ENCODE peak calls at places on chromosome X, in four cellular contexts. One of them, this sample, is unnamed.

GRCh38 chrX:101708180-101708579 is 48.5 kb upstream of the ARMCX2 start:
- DNase-seq in A549: no peak
- DNase-seq in HepG2: no peak
- DNase-seq in K562: no peak
- DNase-seq in this sample: no peak

GRCh38 chrX:24355095-24355494 is 5.3 kb upstream of the SUPT20HL1 start:
- DNase-seq in K562: no peak
- DNase-seq in HepG2: no peak
- DNase-seq in A549: no peak
- DNase-seq in this sample: no peak

GRCh38 chrX:68398286-68398685 is 35.0 kb downstream of the OPHN1 start:
- DNase-seq in K562: no peak
- DNase-seq in HepG2: no peak
- DNase-seq in A549: no peak
- DNase-seq in this sample: no peak

GRCh38 chrX:20664774-20665173 is 398.1 kb upstream of the RPS6KA3 start:
- DNase-seq in HepG2: no peak
- DNase-seq in K562: no peak
- DNase-seq in A549: no peak
- DNase-seq in this sample: peak; percentile 12

GRCh38 chrX:22665818-22666217 is 333.9 kb upstream of the DDX53 start:
- DNase-seq in HepG2: no peak
- DNase-seq in A549: no peak
- DNase-seq in K562: no peak
- DNase-seq in this sample: no peak

GRCh38 chrX:47523297-47523696 is 37.7 kb upstream of the ARAF start:
- DNase-seq in K562: peak; percentile 84
- DNase-seq in A549: peak; percentile 78
- DNase-seq in HepG2: peak; percentile 17
- DNase-seq in this sample: peak; percentile 83

GRCh38 chrX:118523920-118524319 is 28.3 kb downstream of the DOCK11 start:
- DNase-seq in K562: peak; percentile 51
- DNase-seq in HepG2: no peak
- DNase-seq in A549: no peak
- DNase-seq in this sample: no peak

GRCh38 chrX:96480081-96480480 is 204.6 kb upstream of the DIAPH2 start:
- DNase-seq in HepG2: no peak
- DNase-seq in A549: peak; percentile 45
- DNase-seq in K562: no peak
- DNase-seq in this sample: no peak

GRCh38 chrX:3384330-3384729 is 37.9 kb upstream of the MXRA5 start:
- DNase-seq in HepG2: no peak
- DNase-seq in A549: no peak
- DNase-seq in K562: no peak
- DNase-seq in this sample: no peak

GRCh38 chrX:19715711-19716638 is 171.4 kb downstream of the SH3KBP1 start:
- DNase-seq in A549: no peak
- DNase-seq in HepG2: no peak
- DNase-seq in K562: no peak
- DNase-seq in this sample: no peak

GRCh38 chrX:68807818-68808217 is 21.0 kb upstream of the EFNB1 start:
- DNase-seq in A549: peak; percentile 48
- DNase-seq in HepG2: no peak
- DNase-seq in K562: peak; percentile 47
- DNase-seq in this sample: peak; percentile 25

GRCh38 chrX:129716507-129716906 is 22.3 kb upstream of the XPNPEP2 start:
- DNase-seq in K562: peak; percentile 10
- DNase-seq in HepG2: peak; percentile 68
- DNase-seq in A549: no peak
- DNase-seq in this sample: no peak

GRCh38 chrX:63784902-63785692 is at the start of gene ARHGEF9:
- DNase-seq in HepG2: no peak
- DNase-seq in A549: no peak
- DNase-seq in K562: no peak
- DNase-seq in this sample: peak; percentile 64

GRCh38 chrX:68755726-68756125 is 73.1 kb upstream of the EFNB1 start:
- DNase-seq in K562: no peak
- DNase-seq in HepG2: no peak
- DNase-seq in A549: no peak
- DNase-seq in this sample: no peak

GRCh38 chrX:21840199-21840557 is 761 bp downstream of the MBTPS2 start:
- DNase-seq in K562: peak; percentile 3
- DNase-seq in HepG2: no peak
- DNase-seq in A549: no peak
- DNase-seq in this sample: no peak

GRCh38 chrX:38982370-38982769 is 181.1 kb downstream of the MID1IP1 start:
- DNase-seq in HepG2: peak; percentile 44
- DNase-seq in K562: no peak
- DNase-seq in A549: no peak
- DNase-seq in this sample: no peak

GRCh38 chrX:119990995-119991787 is 47.6 kb upstream of the NKAP start:
- DNase-seq in K562: no peak
- DNase-seq in A549: no peak
- DNase-seq in HepG2: no peak
- DNase-seq in this sample: peak; percentile 36

GRCh38 chrX:39726810-39727209 is 370.9 kb downstream of the BCOR start:
- DNase-seq in HepG2: no peak
- DNase-seq in K562: no peak
- DNase-seq in A549: no peak
- DNase-seq in this sample: no peak

GRCh38 chrX:103817502-103817901 is 14.6 kb downstream of the RAB9B start:
- DNase-seq in K562: peak; percentile 64
- DNase-seq in A549: peak; percentile 38
- DNase-seq in HepG2: peak; percentile 10
- DNase-seq in this sample: no peak

GRCh38 chrX:155028749-155029360 is 2.2 kb downstream of the FUNDC2 start:
- DNase-seq in HepG2: no peak
- DNase-seq in A549: peak; percentile 17
- DNase-seq in K562: peak; percentile 48
- DNase-seq in this sample: no peak

GRCh38 chrX:13364230-13364629 is 44.4 kb upstream of the ATXN3L start:
- DNase-seq in A549: no peak
- DNase-seq in K562: no peak
- DNase-seq in HepG2: no peak
- DNase-seq in this sample: no peak

GRCh38 chrX:41889317-41890025 is 33.9 kb downstream of the CASK start:
- DNase-seq in K562: no peak
- DNase-seq in A549: peak; percentile 61
- DNase-seq in HepG2: peak; percentile 44
- DNase-seq in this sample: no peak

GRCh38 chrX:106608016-106608415 is 3.8 kb upstream of the RADX start:
- DNase-seq in A549: no peak
- DNase-seq in HepG2: no peak
- DNase-seq in K562: no peak
- DNase-seq in this sample: no peak

GRCh38 chrX:130111220-130111934 is 1.1 kb upstream of the ELF4 start:
- DNase-seq in A549: peak; percentile 10
- DNase-seq in HepG2: no peak
- DNase-seq in K562: peak; percentile 49
- DNase-seq in this sample: no peak

GRCh38 chrX:152997337-152997736 is 3.4 kb upstream of the PNMA5 start:
- DNase-seq in K562: no peak
- DNase-seq in HepG2: no peak
- DNase-seq in A549: no peak
- DNase-seq in this sample: no peak

GRCh38 chrX:2371026-2371778 is 129.6 kb downstream of the DHRSX start:
- DNase-seq in K562: peak; percentile 70
- DNase-seq in HepG2: no peak
- DNase-seq in A549: no peak
- DNase-seq in this sample: peak; percentile 57

GRCh38 chrX:39813631-39814246 is 284.0 kb downstream of the BCOR start:
- DNase-seq in K562: no peak
- DNase-seq in HepG2: no peak
- DNase-seq in A549: peak; percentile 50
- DNase-seq in this sample: no peak

GRCh38 chrX:63439580-63439979 is 88.4 kb upstream of the SPIN4 start:
- DNase-seq in K562: no peak
- DNase-seq in HepG2: no peak
- DNase-seq in A549: no peak
- DNase-seq in this sample: no peak

GRCh38 chrX:39065051-39065871 is 264.0 kb downstream of the MID1IP1 start:
- DNase-seq in HepG2: no peak
- DNase-seq in K562: no peak
- DNase-seq in A549: no peak
- DNase-seq in this sample: peak; percentile 59

GRCh38 chrX:41153453-41153852 is 68.2 kb downstream of the USP9X start:
- DNase-seq in HepG2: no peak
- DNase-seq in K562: no peak
- DNase-seq in A549: no peak
- DNase-seq in this sample: no peak

GRCh38 chrX:98071331-98071730 is 1187.6 kb downstream of the RPA4 start:
- DNase-seq in K562: no peak
- DNase-seq in A549: no peak
- DNase-seq in HepG2: no peak
- DNase-seq in this sample: no peak

DNA sequence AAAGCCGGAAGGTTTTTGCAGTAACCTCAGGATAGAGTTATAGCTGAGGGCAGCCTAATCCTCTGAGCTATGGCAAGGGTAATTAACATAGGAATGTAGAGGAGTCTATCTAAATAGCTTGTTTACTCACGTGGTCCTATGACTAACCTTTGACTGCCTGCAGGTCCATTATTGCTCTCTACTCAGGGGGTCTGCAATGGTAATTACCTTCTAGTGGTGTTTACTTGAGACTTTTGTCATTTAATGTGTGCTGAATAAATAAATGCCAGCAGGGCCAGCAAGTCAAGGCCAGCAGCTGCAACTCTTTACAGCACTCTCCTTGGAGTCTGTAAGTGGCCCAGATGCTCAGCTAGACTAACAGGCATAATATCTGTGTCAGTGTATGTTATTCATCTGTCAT is 212.7 kb upstream of the FMR1 start:
- DNase-seq in K562: no peak
- DNase-seq in A549: no peak
- DNase-seq in HepG2: no peak
- DNase-seq in this sample: no peak
- TF ChIP-seq NR3C1 in K562: no peak
- TF ChIP-seq NR3C1 in A549: no peak
- TF ChIP-seq NR3C1 in HepG2: no peak
- TF ChIP-seq NR3C1 in this sample: no peak

DNA sequence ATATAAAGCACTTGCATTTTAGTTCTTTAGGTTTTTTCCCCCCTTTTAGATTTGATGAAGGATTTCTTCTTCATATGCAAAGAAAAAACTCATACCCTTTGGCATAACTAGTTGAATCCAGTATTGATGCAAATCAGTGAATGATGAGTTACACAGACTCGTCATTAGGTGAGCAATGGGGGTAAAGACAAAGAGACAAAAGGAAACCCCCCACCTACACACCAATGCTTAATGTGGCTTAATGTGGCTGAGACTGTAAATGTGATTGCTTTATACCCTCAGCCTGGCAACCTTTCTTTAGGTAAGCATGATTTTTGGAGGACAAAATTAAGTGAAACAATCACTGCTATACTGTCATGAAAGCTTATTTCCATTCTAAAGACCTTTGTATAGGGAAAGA is 39.5 kb downstream of the CD40LG start:
- DNase-seq in HepG2: no peak
- DNase-seq in K562: no peak
- DNase-seq in A549: no peak
- DNase-seq in this sample: no peak
- TF ChIP-seq NR3C1 in HepG2: no peak
- TF ChIP-seq NR3C1 in K562: no peak
- TF ChIP-seq NR3C1 in A549: no peak
- TF ChIP-seq NR3C1 in this sample: no peak

GRCh38 chrX:71298119-71298518 is 3.4 kb upstream of the ITGB1BP2 start:
- DNase-seq in HepG2: no peak
- DNase-seq in A549: no peak
- DNase-seq in K562: no peak
- DNase-seq in this sample: no peak

GRCh38 chrX:71296806-71297205 is 4.7 kb upstream of the ITGB1BP2 start:
- DNase-seq in HepG2: no peak
- DNase-seq in A549: no peak
- DNase-seq in K562: no peak
- DNase-seq in this sample: no peak

GRCh38 chrX:71304561-71304960 is 3.0 kb downstream of the ITGB1BP2 start:
- DNase-seq in HepG2: no peak
- DNase-seq in A549: no peak
- DNase-seq in K562: no peak
- DNase-seq in this sample: no peak

GRCh38 chrX:71302461-71303213 is 1.1 kb downstream of the ITGB1BP2 start:
- DNase-seq in A549: no peak
- DNase-seq in K562: no peak
- DNase-seq in HepG2: no peak
- DNase-seq in this sample: no peak

DNA sequence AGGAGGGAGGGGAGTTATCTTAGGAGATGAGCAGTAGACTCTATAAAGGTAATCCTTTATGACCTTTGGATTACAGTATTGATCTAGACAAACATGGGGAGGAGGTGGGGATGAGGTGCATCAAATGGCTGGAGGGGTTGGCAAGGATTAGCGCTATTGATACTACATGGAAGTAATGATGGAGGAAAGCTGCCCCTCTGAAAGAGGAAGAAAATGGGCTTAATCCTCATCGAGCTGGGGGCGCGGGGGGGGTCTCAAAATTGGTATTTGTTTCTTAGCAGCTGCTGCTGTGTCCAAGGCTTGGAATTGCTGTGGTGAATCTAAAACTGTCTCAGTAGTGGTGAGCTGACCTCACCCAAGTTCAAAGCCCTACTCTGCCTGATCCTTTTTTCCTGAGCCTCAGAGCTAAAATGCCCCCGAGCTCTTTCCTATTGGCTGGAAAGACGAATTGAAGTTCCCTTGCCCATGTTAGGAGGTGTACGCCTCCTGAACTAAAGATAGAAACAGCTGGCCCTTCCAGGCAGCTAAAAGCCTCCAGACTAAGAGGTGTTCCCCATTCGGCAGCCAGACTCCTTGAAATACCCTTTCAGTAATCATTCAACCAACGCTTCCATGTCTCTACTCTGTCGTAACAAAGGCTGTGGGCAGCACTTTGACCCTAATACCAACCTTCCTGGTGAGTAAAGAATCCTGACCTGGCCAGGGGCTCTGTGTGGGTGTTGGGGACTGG is at the start of gene ITGB1BP2:
- DNase-seq in HepG2: peak; percentile 43
- DNase-seq in K562: peak; percentile 32
- DNase-seq in A549: no peak
- DNase-seq in this sample: no peak
- TF ChIP-seq NR3C1 in HepG2: no peak
- TF ChIP-seq NR3C1 in K562: no peak
- TF ChIP-seq NR3C1 in A549: no peak
- TF ChIP-seq NR3C1 in this sample: no peak

GRCh38 chrX:109448539-109448938 is 33.3 kb downstream of the GUCY2F start:
- DNase-seq in A549: no peak
- DNase-seq in K562: no peak
- DNase-seq in HepG2: no peak
- DNase-seq in this sample: no peak
- TF ChIP-seq NR3C1 in A549: no peak
- TF ChIP-seq NR3C1 in K562: no peak
- TF ChIP-seq NR3C1 in HepG2: no peak
- TF ChIP-seq NR3C1 in this sample: no peak

DNA sequence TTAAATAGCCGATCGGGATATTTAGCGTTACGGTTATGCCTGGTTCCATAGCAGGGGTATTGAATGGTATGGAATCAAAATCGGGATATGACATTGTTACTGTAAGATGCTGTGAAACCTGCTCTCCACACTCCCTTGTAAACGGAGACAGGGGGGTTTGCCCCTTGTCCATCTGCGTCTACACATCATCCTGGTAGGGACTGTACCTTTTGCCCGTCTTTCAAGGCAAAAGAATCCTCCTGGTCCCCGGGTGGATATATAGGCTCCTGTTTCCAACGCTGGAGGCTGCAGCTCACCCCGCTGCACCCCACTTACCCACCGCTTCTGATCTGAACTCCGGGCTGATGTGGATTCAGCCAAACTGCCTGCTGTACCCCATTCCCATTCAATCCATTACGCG is 189.1 kb downstream of the SHOX start:
- DNase-seq in A549: no peak
- DNase-seq in HepG2: no peak
- DNase-seq in K562: no peak
- DNase-seq in this sample: no peak
- TF ChIP-seq NR3C1 in A549: no peak
- TF ChIP-seq NR3C1 in HepG2: no peak
- TF ChIP-seq NR3C1 in K562: no peak
- TF ChIP-seq NR3C1 in this sample: no peak